ENCODE peak calls at places on chromosomes 11 and 22, in seven cellular contexts. One of them, this sample, is unnamed. For H3K4me1, the result is how much of the 10 kb centered on the place peaks cover.

GRCh38 chr11:38384568-38384967 is 1786.5 kb upstream of the RAG2 start:
- DNase-seq in CD8-positive, alpha-beta T cell: no peak
- DNase-seq in fibroblast of lung: peak
- DNase-seq in spleen: no peak
- DNase-seq in Caco-2: no peak
- DNase-seq in heart left ventricle: no peak
- DNase-seq in trophoblast cell: no peak
- DNase-seq in this sample: peak

GRCh38 chr11:63766501-63767270 is 1.9 kb downstream of the ZFTA start:
- DNase-seq in CD8-positive, alpha-beta T cell: no peak
- DNase-seq in fibroblast of lung: no peak
- DNase-seq in spleen: no peak
- DNase-seq in Caco-2: no peak
- DNase-seq in heart left ventricle: no peak
- DNase-seq in trophoblast cell: no peak
- DNase-seq in this sample: no peak

GRCh38 chr11:68690671-68691401 is 6.5 kb downstream of the GAL start:
- DNase-seq in CD8-positive, alpha-beta T cell: peak
- DNase-seq in fibroblast of lung: no peak
- DNase-seq in spleen: no peak
- DNase-seq in Caco-2: peak
- DNase-seq in heart left ventricle: no peak
- DNase-seq in trophoblast cell: no peak
- DNase-seq in this sample: no peak

GRCh38 chr11:57597971-57598830 is 716 bp downstream of the SERPING1 start:
- DNase-seq in CD8-positive, alpha-beta T cell: no peak
- DNase-seq in fibroblast of lung: peak
- DNase-seq in spleen: peak
- DNase-seq in Caco-2: peak
- DNase-seq in heart left ventricle: peak
- DNase-seq in trophoblast cell: peak
- DNase-seq in this sample: peak

GRCh38 chr11:38593649-38594048 is 1995.6 kb upstream of the RAG2 start:
- DNase-seq in CD8-positive, alpha-beta T cell: no peak
- DNase-seq in fibroblast of lung: peak
- DNase-seq in spleen: no peak
- DNase-seq in Caco-2: no peak
- DNase-seq in heart left ventricle: no peak
- DNase-seq in trophoblast cell: no peak
- DNase-seq in this sample: peak

GRCh38 chr11:35412285-35412684 is 7.1 kb downstream of the SLC1A2 start:
- DNase-seq in CD8-positive, alpha-beta T cell: no peak
- DNase-seq in fibroblast of lung: no peak
- DNase-seq in spleen: no peak
- DNase-seq in Caco-2: no peak
- DNase-seq in heart left ventricle: no peak
- DNase-seq in trophoblast cell: no peak
- DNase-seq in this sample: peak

GRCh38 chr11:113446112-113446511 is 29.1 kb downstream of the DRD2 start:
- DNase-seq in CD8-positive, alpha-beta T cell: no peak
- DNase-seq in fibroblast of lung: no peak
- DNase-seq in spleen: no peak
- DNase-seq in Caco-2: no peak
- DNase-seq in heart left ventricle: no peak
- DNase-seq in trophoblast cell: no peak
- DNase-seq in this sample: no peak

GRCh38 chr11:96254087-96254486 is 88.9 kb downstream of the MAML2 start:
- DNase-seq in CD8-positive, alpha-beta T cell: no peak
- DNase-seq in fibroblast of lung: no peak
- DNase-seq in spleen: no peak
- DNase-seq in Caco-2: no peak
- DNase-seq in heart left ventricle: peak
- DNase-seq in trophoblast cell: no peak
- DNase-seq in this sample: peak

GRCh38 chr11:88016392-88017020 is 158.7 kb downstream of the RAB38 start:
- DNase-seq in CD8-positive, alpha-beta T cell: peak
- DNase-seq in fibroblast of lung: peak
- DNase-seq in spleen: no peak
- DNase-seq in Caco-2: peak
- DNase-seq in heart left ventricle: peak
- DNase-seq in trophoblast cell: peak
- DNase-seq in this sample: peak

GRCh38 chr11:131999084-131999483 is 628.7 kb downstream of the NTM start:
- DNase-seq in CD8-positive, alpha-beta T cell: no peak
- DNase-seq in fibroblast of lung: peak
- DNase-seq in spleen: no peak
- DNase-seq in Caco-2: no peak
- DNase-seq in heart left ventricle: no peak
- DNase-seq in trophoblast cell: no peak
- DNase-seq in this sample: peak

GRCh38 chr11:68342459-68343158 is 30.2 kb downstream of the LRP5 start:
- DNase-seq in CD8-positive, alpha-beta T cell: no peak
- DNase-seq in fibroblast of lung: no peak
- DNase-seq in spleen: no peak
- DNase-seq in Caco-2: peak
- DNase-seq in heart left ventricle: no peak
- DNase-seq in trophoblast cell: peak
- DNase-seq in this sample: peak

GRCh38 chr11:18728658-18729057 is 2.7 kb upstream of the IGSF22 start:
- DNase-seq in CD8-positive, alpha-beta T cell: no peak
- DNase-seq in fibroblast of lung: no peak
- DNase-seq in spleen: no peak
- DNase-seq in Caco-2: no peak
- DNase-seq in heart left ventricle: no peak
- DNase-seq in trophoblast cell: no peak
- DNase-seq in this sample: no peak

GRCh38 chr11:117823941-117824420 is 563 bp downstream of the FXYD2 start:
- DNase-seq in CD8-positive, alpha-beta T cell: no peak
- DNase-seq in fibroblast of lung: peak
- DNase-seq in spleen: peak
- DNase-seq in Caco-2: no peak
- DNase-seq in heart left ventricle: peak
- DNase-seq in trophoblast cell: no peak
- DNase-seq in this sample: no peak

GRCh38 chr11:19576054-19576453 is 136.6 kb upstream of the NAV2 start:
- DNase-seq in CD8-positive, alpha-beta T cell: no peak
- DNase-seq in fibroblast of lung: peak
- DNase-seq in spleen: no peak
- DNase-seq in Caco-2: no peak
- DNase-seq in heart left ventricle: no peak
- DNase-seq in trophoblast cell: no peak
- DNase-seq in this sample: no peak

GRCh38 chr11:106471273-106471672 is 393.8 kb downstream of the AASDHPPT start:
- DNase-seq in CD8-positive, alpha-beta T cell: no peak
- DNase-seq in fibroblast of lung: peak
- DNase-seq in spleen: no peak
- DNase-seq in Caco-2: no peak
- DNase-seq in heart left ventricle: no peak
- DNase-seq in trophoblast cell: no peak
- DNase-seq in this sample: no peak

GRCh38 chr11:36455658-36456111 is 54.4 kb downstream of the TRAF6 start:
- DNase-seq in CD8-positive, alpha-beta T cell: peak
- DNase-seq in fibroblast of lung: peak
- DNase-seq in spleen: no peak
- DNase-seq in Caco-2: no peak
- DNase-seq in heart left ventricle: peak
- DNase-seq in trophoblast cell: peak
- DNase-seq in this sample: peak

GRCh38 chr11:2314525-2315394 is 12.9 kb downstream of the TSPAN32 start:
- DNase-seq in CD8-positive, alpha-beta T cell: no peak
- DNase-seq in fibroblast of lung: peak
- DNase-seq in spleen: peak
- DNase-seq in Caco-2: no peak
- DNase-seq in heart left ventricle: peak
- DNase-seq in trophoblast cell: no peak
- DNase-seq in this sample: peak

GRCh38 chr11:66478823-66479740 is 1.2 kb upstream of the DPP3 start:
- DNase-seq in CD8-positive, alpha-beta T cell: peak
- DNase-seq in fibroblast of lung: peak
- DNase-seq in spleen: peak
- DNase-seq in Caco-2: peak
- DNase-seq in heart left ventricle: peak
- DNase-seq in trophoblast cell: peak
- DNase-seq in this sample: peak

DNA sequence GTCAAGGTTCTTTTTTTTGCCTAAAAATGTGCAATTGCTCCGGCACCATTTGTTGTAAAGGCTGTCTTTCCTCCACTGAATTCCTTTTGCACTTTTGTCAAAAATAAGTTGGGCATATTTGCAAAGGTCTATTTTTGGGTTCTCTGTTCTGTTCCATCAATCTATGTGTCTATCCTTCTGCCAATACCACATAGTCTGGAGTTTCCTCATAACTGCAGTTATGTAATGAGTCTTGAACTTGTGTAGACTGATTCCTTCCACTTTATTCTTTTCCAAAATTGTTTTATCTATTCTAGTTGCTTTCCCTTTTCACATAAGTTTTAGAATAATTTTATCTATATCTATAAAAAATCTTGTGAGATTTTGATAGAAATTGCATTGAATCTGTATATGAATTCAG is 6.7 kb downstream of the KCNJ5 start:
- DNase-seq in CD8-positive, alpha-beta T cell: no peak
- DNase-seq in fibroblast of lung: no peak
- DNase-seq in spleen: no peak
- DNase-seq in Caco-2: no peak
- DNase-seq in heart left ventricle: no peak
- DNase-seq in trophoblast cell: no peak
- DNase-seq in this sample: no peak
- H3K4me1 ChIP-seq in CD8-positive, alpha-beta T cell: under half
- H3K4me1 ChIP-seq in fibroblast of lung: under half
- H3K4me1 ChIP-seq in spleen: under half
- H3K4me1 ChIP-seq in Caco-2: under half
- H3K4me1 ChIP-seq in heart left ventricle: under half
- H3K4me1 ChIP-seq in trophoblast cell: under half
- H3K4me1 ChIP-seq in this sample: under half

GRCh38 chr11:15196704-15197103 is 82.0 kb downstream of the INSC start:
- DNase-seq in CD8-positive, alpha-beta T cell: no peak
- DNase-seq in fibroblast of lung: no peak
- DNase-seq in spleen: no peak
- DNase-seq in Caco-2: no peak
- DNase-seq in heart left ventricle: no peak
- DNase-seq in trophoblast cell: no peak
- DNase-seq in this sample: no peak

GRCh38 chr11:15197696-15198095 is 83.0 kb downstream of the INSC start:
- DNase-seq in CD8-positive, alpha-beta T cell: no peak
- DNase-seq in fibroblast of lung: peak
- DNase-seq in spleen: no peak
- DNase-seq in Caco-2: no peak
- DNase-seq in heart left ventricle: no peak
- DNase-seq in trophoblast cell: no peak
- DNase-seq in this sample: no peak

GRCh38 chr11:15195454-15196200 is 80.9 kb downstream of the INSC start:
- DNase-seq in CD8-positive, alpha-beta T cell: no peak
- DNase-seq in fibroblast of lung: no peak
- DNase-seq in spleen: no peak
- DNase-seq in Caco-2: no peak
- DNase-seq in heart left ventricle: no peak
- DNase-seq in trophoblast cell: no peak
- DNase-seq in this sample: no peak

GRCh38 chr11:15192007-15192556 is 77.4 kb downstream of the INSC start:
- DNase-seq in CD8-positive, alpha-beta T cell: no peak
- DNase-seq in fibroblast of lung: no peak
- DNase-seq in spleen: no peak
- DNase-seq in Caco-2: no peak
- DNase-seq in heart left ventricle: no peak
- DNase-seq in trophoblast cell: no peak
- DNase-seq in this sample: no peak

DNA sequence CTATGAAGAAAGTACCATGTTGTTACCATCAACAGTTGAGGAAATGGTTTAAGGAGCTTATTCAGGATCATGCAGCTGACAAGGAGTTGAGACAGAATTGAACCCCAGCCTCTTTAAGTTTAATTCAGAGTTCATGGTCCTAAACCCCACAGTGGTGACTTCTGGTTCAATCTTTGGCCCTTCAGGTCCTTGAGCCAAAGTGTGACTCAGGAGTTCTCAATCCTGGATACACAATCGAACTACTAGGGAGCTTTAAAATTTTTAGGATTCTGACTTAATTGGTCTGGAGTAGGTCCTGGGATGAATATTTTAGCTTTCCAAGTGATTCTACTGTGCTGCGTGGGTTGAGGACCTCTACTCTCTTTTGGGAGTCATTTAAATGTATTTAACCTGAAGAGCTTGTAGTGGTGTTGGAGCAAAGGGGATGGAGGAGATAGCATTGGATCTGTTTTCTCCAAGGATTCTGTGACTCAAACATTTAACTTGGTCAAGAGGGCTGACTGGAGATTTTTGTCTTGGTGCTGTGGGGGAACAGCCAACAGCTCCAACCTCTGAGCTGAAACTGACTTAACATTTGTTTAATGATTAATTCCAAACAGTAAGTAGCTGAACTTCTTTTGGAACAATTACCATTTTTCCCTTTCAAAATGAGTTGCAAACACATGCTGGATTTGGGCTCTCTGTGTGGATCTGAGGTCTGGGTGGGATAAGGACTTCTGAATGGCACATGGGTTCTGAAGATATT is 80.1 kb downstream of the INSC start:
- DNase-seq in CD8-positive, alpha-beta T cell: no peak
- DNase-seq in fibroblast of lung: peak
- DNase-seq in spleen: no peak
- DNase-seq in Caco-2: no peak
- DNase-seq in heart left ventricle: no peak
- DNase-seq in trophoblast cell: no peak
- DNase-seq in this sample: no peak
- H3K4me3 ChIP-seq in CD8-positive, alpha-beta T cell: no peak
- H3K4me3 ChIP-seq in fibroblast of lung: no peak
- H3K4me3 ChIP-seq in spleen: no peak
- H3K4me3 ChIP-seq in Caco-2: no peak
- H3K4me3 ChIP-seq in heart left ventricle: no peak
- H3K4me3 ChIP-seq in trophoblast cell: no peak
- H3K4me3 ChIP-seq in this sample: no peak

GRCh38 chr11:86696451-86696850 is 24.0 kb upstream of the ME3 start:
- DNase-seq in CD8-positive, alpha-beta T cell: no peak
- DNase-seq in fibroblast of lung: no peak
- DNase-seq in spleen: no peak
- DNase-seq in Caco-2: no peak
- DNase-seq in heart left ventricle: no peak
- DNase-seq in trophoblast cell: no peak
- DNase-seq in this sample: no peak
- H3K4me1 ChIP-seq in CD8-positive, alpha-beta T cell: under half
- H3K4me1 ChIP-seq in fibroblast of lung: under half
- H3K4me1 ChIP-seq in spleen: under half
- H3K4me1 ChIP-seq in Caco-2: under half
- H3K4me1 ChIP-seq in heart left ventricle: under half
- H3K4me1 ChIP-seq in trophoblast cell: under half
- H3K4me1 ChIP-seq in this sample: under half

DNA sequence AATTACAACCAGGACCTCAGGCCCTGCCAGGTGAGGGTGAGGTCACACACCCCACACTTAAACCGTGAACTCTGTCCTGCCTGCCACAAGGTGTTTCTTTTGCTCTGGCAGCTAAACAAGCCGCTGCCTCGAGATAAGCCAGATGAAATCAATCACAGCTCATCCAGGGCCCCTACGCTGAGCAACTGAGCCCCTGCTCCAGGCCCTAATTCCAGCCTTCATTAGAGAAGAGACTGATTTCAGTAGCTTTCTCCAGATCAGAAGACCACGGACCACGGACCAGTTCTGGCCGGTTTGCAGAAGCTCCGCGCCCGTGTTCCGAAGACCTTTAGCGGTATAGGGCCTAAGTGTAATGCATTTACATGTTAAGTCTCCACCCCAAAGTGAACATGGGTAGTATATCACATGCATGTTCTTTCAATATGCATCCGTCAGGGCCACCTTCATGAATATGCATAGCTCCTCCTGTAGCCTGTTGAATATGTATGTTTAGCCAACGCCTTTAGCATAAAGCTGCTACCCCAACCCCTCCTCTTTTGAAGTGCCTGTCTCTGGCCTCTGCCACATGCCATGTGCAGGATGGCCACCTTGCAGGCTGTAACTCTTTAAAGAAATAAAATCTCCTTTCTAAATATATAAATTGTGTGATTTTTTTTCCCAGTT is 14.9 kb upstream of the RAC2 start:
- DNase-seq in CD8-positive, alpha-beta T cell: no peak
- DNase-seq in fibroblast of lung: no peak
- DNase-seq in spleen: peak
- DNase-seq in Caco-2: no peak
- DNase-seq in heart left ventricle: no peak
- DNase-seq in trophoblast cell: no peak
- DNase-seq in this sample: peak
- H3K4me3 ChIP-seq in CD8-positive, alpha-beta T cell: no peak
- H3K4me3 ChIP-seq in fibroblast of lung: no peak
- H3K4me3 ChIP-seq in spleen: no peak
- H3K4me3 ChIP-seq in Caco-2: no peak
- H3K4me3 ChIP-seq in heart left ventricle: no peak
- H3K4me3 ChIP-seq in trophoblast cell: no peak
- H3K4me3 ChIP-seq in this sample: no peak